ENCODE peak calls at places on chromosome X, in ten cellular contexts. T is lower lobe of right lung; Y is psoas muscle; O is CD4-positive, CD25-positive, alpha-beta regulatory T cell; M is GM23338; K is IMR-90; I is suprapubic skin; Z is fibroblast of lung; V is stomach; C is DND-41. U is an unnamed sample.

GRCh38 chrX:30513284-30513683 is 64.3 kb downstream of the TASL start:
- DNase-seq in T (no peak), Y (no peak), O (no peak), M (peak; percentile 32), K (no peak), I (no peak), Z (peak; percentile 23), V (no peak), C (no peak), U (no peak)

GRCh38 chrX:136540226-136540625 is 8.2 kb downstream of the VGLL1 start:
- DNase-seq in T (no peak), Y (no peak), O (no peak), M (no peak), K (no peak), I (no peak), Z (no peak), V (no peak), C (no peak), U (no peak)

GRCh38 chrX:78199851-78200250 is 60.4 kb upstream of the TAF9B start:
- DNase-seq in T (no peak), Y (no peak), O (peak; percentile 28), M (peak; percentile 3), K (peak; percentile 8), I (no peak), Z (no peak), V (no peak), C (no peak), U (peak; percentile 3)

GRCh38 chrX:136635235-136635634 is 12.7 kb upstream of the CD40LG start:
- DNase-seq in T (no peak), Y (no peak), O (peak; percentile 20), M (no peak), K (no peak), I (no peak), Z (no peak), V (no peak), C (peak; percentile 41), U (peak; percentile 56)

GRCh38 chrX:25019707-25020390 is 4.1 kb upstream of the ARX start:
- DNase-seq in T (no peak), Y (no peak), O (no peak), M (no peak), K (no peak), I (no peak), Z (no peak), V (no peak), C (no peak), U (no peak)

GRCh38 chrX:154441564-154441963 is 2.4 kb upstream of the FAM50A start:
- DNase-seq in T (no peak), Y (no peak), O (no peak), M (no peak), K (no peak), I (no peak), Z (no peak), V (no peak), C (no peak), U (peak; percentile 57)

GRCh38 chrX:74248889-74249288 is 55.1 kb upstream of the ZCCHC13 start:
- DNase-seq in T (no peak), Y (no peak), O (no peak), M (peak; percentile 67), K (no peak), I (no peak), Z (peak; percentile 50), V (no peak), C (no peak), U (no peak)

GRCh38 chrX:149511081-149511480 is 6.0 kb upstream of the IDS start:
- DNase-seq in T (no peak), Y (no peak), O (no peak), M (no peak), K (peak; percentile 50), I (no peak), Z (no peak), V (no peak), C (no peak), U (no peak)

GRCh38 chrX:446243-446642 is 59.5 kb upstream of the PPP2R3B start:
- DNase-seq in T (peak; percentile 14), Y (no peak), O (no peak), M (peak; percentile 89), K (no peak), I (no peak), Z (no peak), V (no peak), C (no peak), U (no peak)

GRCh38 chrX:34880656-34881055 is 61.9 kb upstream of the FAM47B start:
- DNase-seq in T (no peak), Y (no peak), O (no peak), M (no peak), K (peak; percentile 74), I (no peak), Z (peak; percentile 37), V (no peak), C (no peak), U (no peak)

GRCh38 chrX:47030339-47030738 is 47.9 kb upstream of the RGN start:
- DNase-seq in T (no peak), Y (no peak), O (peak; percentile 24), M (peak; percentile 80), K (peak; percentile 68), I (no peak), Z (peak; percentile 80), V (no peak), C (peak; percentile 6), U (peak; percentile 28)

GRCh38 chrX:68937581-68937980 is 108.8 kb downstream of the EFNB1 start:
- DNase-seq in T (no peak), Y (no peak), O (no peak), M (no peak), K (no peak), I (no peak), Z (no peak), V (no peak), C (no peak), U (no peak)

GRCh38 chrX:119647552-119648420 is 41.6 kb upstream of the NKRF start:
- DNase-seq in T (no peak), Y (no peak), O (peak; percentile 57), M (no peak), K (no peak), I (no peak), Z (no peak), V (no peak), C (no peak), U (peak; percentile 53)

DNA sequence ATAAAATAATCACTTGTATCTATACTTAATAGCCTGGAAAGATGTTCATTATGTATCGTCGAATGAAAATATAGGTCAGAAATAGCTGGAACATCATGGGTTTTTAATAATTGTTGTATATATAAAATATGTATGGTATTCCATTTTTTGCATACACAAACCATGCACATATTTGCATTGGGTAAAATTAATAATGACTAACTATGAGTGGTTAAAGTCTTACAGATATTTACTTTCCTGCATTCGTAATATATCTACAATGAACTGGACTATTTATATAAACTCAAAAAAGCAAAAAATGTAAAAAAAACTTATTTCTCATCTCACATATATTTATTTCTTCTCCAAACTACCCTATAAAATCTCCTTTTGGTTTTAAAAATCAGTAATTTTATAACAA is 46.0 kb downstream of the CYLC1 start:
- DNase-seq in T (no peak), Y (no peak), O (no peak), M (no peak), K (no peak), I (no peak), Z (no peak), V (no peak), C (no peak), U (no peak)
- H3K4me1 ChIP-seq in T (no peaks in the 10 kb centered on the region), Y (no peaks in the 10 kb centered on the region), O (no peaks in the 10 kb centered on the region), M (no peaks in the 10 kb centered on the region), K (no peaks in the 10 kb centered on the region), I (no peaks in the 10 kb centered on the region), Z (no peaks in the 10 kb centered on the region), V (no peaks in the 10 kb centered on the region), C (no peaks in the 10 kb centered on the region), U (no peaks in the 10 kb centered on the region)

DNA sequence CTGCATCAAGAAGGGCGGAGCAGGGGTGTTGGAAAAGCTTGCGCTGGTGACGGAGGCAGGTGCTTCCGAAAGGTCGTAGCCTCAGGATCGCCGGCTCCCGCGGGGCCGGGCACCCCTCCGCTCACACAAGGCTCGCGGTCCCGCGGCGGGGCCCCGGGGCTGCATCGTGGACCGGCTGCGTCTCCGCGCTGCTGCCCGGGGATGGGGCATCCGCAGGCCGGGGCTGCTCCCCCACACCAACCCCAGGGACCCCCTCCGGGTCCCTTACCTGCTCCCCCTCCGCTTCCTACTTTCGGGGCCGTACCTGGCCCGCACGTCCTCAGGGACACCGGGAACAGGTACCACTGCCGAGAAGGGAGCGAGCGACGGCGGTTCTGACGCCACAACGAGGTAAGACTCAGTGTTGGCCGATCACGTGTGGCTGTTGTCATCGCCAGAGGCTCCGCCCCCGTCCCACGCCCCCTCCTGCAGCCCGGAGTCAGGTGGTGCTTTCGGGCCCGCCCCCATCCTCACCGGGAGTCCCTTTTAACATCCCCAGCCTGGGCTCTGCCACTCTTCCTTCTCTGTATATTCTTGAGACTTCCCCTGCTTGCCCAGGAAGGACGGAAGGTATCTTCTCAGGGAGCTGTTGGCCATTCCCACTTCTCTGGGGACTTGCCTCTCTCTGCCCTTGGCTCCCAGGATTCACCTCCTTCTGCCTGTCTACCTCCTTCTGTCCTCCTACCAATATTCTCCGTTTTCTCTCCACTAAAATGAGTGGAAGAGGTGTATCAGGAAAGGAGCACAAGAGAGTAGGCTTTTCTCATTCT is at the start of gene BEX2:
- DNase-seq in T (peak; percentile 84), Y (peak; percentile 42), O (peak; percentile 81), M (peak; percentile 90), K (no peak), I (peak; percentile 66), Z (peak; percentile 42), V (peak; percentile 86), C (no peak), U (peak; percentile 79)
- H3K27ac ChIP-seq in T (peak within 1 kb of the TSS; percentile 68), Y (no peak within 1 kb of the TSS), O (peak within 1 kb of the TSS; percentile 74), M (peak within 1 kb of the TSS; percentile 76), K (no peak within 1 kb of the TSS), I (no peak within 1 kb of the TSS), Z (no peak within 1 kb of the TSS), V (peak within 1 kb of the TSS; percentile 71), C (no peak within 1 kb of the TSS), U (peak within 1 kb of the TSS; percentile 78)

DNA sequence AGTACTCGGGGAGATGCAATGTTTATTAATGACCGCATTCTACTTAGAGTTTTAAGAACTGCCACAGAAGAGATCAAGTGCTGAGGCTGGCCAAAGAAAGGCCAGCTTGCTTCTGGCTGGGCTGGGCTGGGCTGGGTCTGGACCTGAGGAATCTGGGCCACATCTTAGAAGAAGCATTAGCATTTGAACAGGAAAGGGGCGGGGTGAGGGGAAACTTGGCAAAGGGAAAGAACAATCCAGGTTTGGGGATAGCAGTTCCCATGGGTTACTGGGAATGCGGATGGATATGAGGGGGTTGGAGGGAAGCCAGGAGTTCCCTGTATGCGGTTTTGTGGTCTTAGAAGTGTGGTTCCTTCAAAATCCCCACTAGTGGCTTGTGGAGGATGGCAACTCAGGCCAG is 83.3 kb downstream of the CLDN34 start:
- DNase-seq in T (peak; percentile 51), Y (no peak), O (no peak), M (peak; percentile 87), K (peak; percentile 8), I (no peak), Z (no peak), V (peak; percentile 33), C (no peak), U (no peak)
- H3K4me1 ChIP-seq in T (peaks cover 40% of the 10 kb centered on the region), Y (peaks cover 24% of the 10 kb centered on the region), O (no peaks in the 10 kb centered on the region), M (peaks cover 31% of the 10 kb centered on the region), K (peaks cover 8% of the 10 kb centered on the region), I (peaks cover 62% of the 10 kb centered on the region), Z (no peaks in the 10 kb centered on the region), V (peaks cover 3% of the 10 kb centered on the region), C (no peaks in the 10 kb centered on the region), U (no peaks in the 10 kb centered on the region)

DNA sequence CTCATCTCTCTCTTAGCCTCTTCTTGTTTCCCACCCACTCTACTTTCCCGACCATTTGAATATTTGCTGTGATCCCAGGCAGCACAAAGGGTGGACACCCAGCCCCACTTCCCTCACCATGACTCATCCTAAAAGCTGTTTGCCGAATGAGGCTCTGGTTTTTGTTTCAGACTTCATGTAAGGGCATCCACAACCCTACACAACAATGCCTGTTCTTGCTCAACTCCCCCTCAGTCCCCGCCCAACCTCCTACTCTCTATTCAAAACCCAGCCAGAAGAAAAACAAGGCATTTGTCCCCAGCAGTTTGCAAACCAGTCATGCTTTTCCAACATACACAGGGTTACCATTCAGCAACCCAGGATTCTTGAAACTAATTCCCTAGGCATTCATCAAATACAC is 516.5 kb upstream of the CNKSR2 start:
- DNase-seq in T (no peak), Y (no peak), O (no peak), M (no peak), K (no peak), I (no peak), Z (no peak), V (no peak), C (no peak), U (no peak)
- H3K27ac ChIP-seq in T (no peak overlapping the region), Y (no peak overlapping the region), O (no peak overlapping the region), M (no peak overlapping the region), K (no peak overlapping the region), I (no peak overlapping the region), Z (no peak overlapping the region), V (no peak overlapping the region), C (no peak overlapping the region), U (no peak overlapping the region)